ENCODE peak calls at places on chromosomes 6 and 20, in nine cellular contexts. W is spleen, Y is RWPE1, N is endodermal cell, Q is fibroblast of lung, A is stomach, B is B cell, D is PC-3, M is HCT116. V is an unnamed sample.

GRCh38 chr6:1636971-1637871 is 27.5 kb downstream of the FOXC1 start:
- DNase-seq in W (no peak), Y (peak), N (peak), Q (no peak), A (peak), B (no peak), D (peak), M (no peak), V (no peak)

GRCh38 chr6:45175272-45175671 is 152.9 kb upstream of the RUNX2 start:
- DNase-seq in W (no peak), Y (no peak), N (no peak), Q (no peak), A (no peak), B (no peak), D (no peak), M (no peak), V (no peak)

GRCh38 chr6:13165518-13166186 is 162.7 kb downstream of the TBC1D7 start:
- DNase-seq in W (no peak), Y (no peak), N (no peak), Q (peak), A (no peak), B (no peak), D (no peak), M (no peak), V (no peak)

GRCh38 chr20:43669332-43669731 is 2.4 kb downstream of the MYBL2 start:
- DNase-seq in W (peak), Y (peak), N (no peak), Q (peak), A (peak), B (no peak), D (peak), M (no peak), V (no peak)

GRCh38 chr20:60363698-60364097 is 405.5 kb downstream of the CDH26 start:
- DNase-seq in W (no peak), Y (no peak), N (no peak), Q (no peak), A (no peak), B (no peak), D (no peak), M (no peak), V (no peak)

GRCh38 chr20:63980317-63980805 is 571 bp upstream of the PRPF6 start:
- DNase-seq in W (no peak), Y (peak), N (no peak), Q (no peak), A (no peak), B (no peak), D (no peak), M (no peak), V (no peak)

GRCh38 chr20:41613321-41613720 is 4.9 kb downstream of the CHD6 start:
- DNase-seq in W (no peak), Y (no peak), N (no peak), Q (no peak), A (no peak), B (no peak), D (no peak), M (no peak), V (no peak)

GRCh38 chr6:13526718-13527668 is 39.6 kb upstream of the GFOD1 start:
- DNase-seq in W (peak), Y (peak), N (no peak), Q (no peak), A (no peak), B (peak), D (no peak), M (no peak), V (no peak)

GRCh38 chr6:72032056-72032455 is 145.7 kb downstream of the RIMS1 start:
- DNase-seq in W (no peak), Y (peak), N (no peak), Q (no peak), A (no peak), B (no peak), D (peak), M (no peak), V (no peak)

GRCh38 chr6:142802124-142802523 is 142.9 kb downstream of the HIVEP2 start:
- DNase-seq in W (no peak), Y (peak), N (no peak), Q (peak), A (no peak), B (no peak), D (peak), M (peak), V (peak)

GRCh38 chr6:570812-571211 is 86.1 kb downstream of the HUS1B start:
- DNase-seq in W (no peak), Y (no peak), N (no peak), Q (no peak), A (no peak), B (no peak), D (no peak), M (no peak), V (no peak)

GRCh38 chr20:39070484-39071231 is 108.5 kb downstream of the DHX35 start:
- DNase-seq in W (no peak), Y (peak), N (no peak), Q (peak), A (no peak), B (no peak), D (peak), M (peak), V (no peak)

GRCh38 chr20:62820208-62820961 is 3.5 kb downstream of the COL9A3 start:
- DNase-seq in W (no peak), Y (no peak), N (no peak), Q (no peak), A (peak), B (no peak), D (no peak), M (no peak), V (no peak)

GRCh38 chr6:154258064-154258757 is 98.4 kb downstream of the IPCEF1 start:
- DNase-seq in W (no peak), Y (no peak), N (no peak), Q (no peak), A (no peak), B (no peak), D (no peak), M (no peak), V (no peak)

GRCh38 chr6:4103929-4104328 is 25.0 kb upstream of the FAM217A start:
- DNase-seq in W (no peak), Y (peak), N (peak), Q (no peak), A (peak), B (no peak), D (peak), M (no peak), V (no peak)

GRCh38 chr20:39909447-39909846 is 779.6 kb downstream of the MAFB start:
- DNase-seq in W (peak), Y (no peak), N (no peak), Q (no peak), A (no peak), B (no peak), D (no peak), M (no peak), V (no peak)

GRCh38 chr6:156776841-156777576 is at the start of gene ARID1B:
- DNase-seq in W (peak), Y (peak), N (peak), Q (peak), A (peak), B (peak), D (peak), M (no peak), V (peak)

GRCh38 chr20:33791959-33792597 is 19.1 kb upstream of the CHMP4B start:
- DNase-seq in W (peak), Y (peak), N (peak), Q (peak), A (peak), B (peak), D (peak), M (no peak), V (no peak)

GRCh38 chr6:38975621-38976049 is 72.9 kb upstream of the GLP1R start:
- DNase-seq in W (no peak), Y (no peak), N (no peak), Q (no peak), A (no peak), B (no peak), D (peak), M (no peak), V (no peak)

GRCh38 chr6:10416863-10417641 is 2.2 kb upstream of the TFAP2A start:
- DNase-seq in W (no peak), Y (no peak), N (peak), Q (no peak), A (no peak), B (no peak), D (no peak), M (no peak), V (no peak)

GRCh38 chr6:164109770-164110140 is 695.2 kb downstream of the QKI start:
- DNase-seq in W (no peak), Y (no peak), N (peak), Q (no peak), A (no peak), B (no peak), D (no peak), M (no peak), V (no peak)

GRCh38 chr6:53811746-53812145 is 16.9 kb downstream of the LRRC1 start:
- DNase-seq in W (no peak), Y (no peak), N (peak), Q (no peak), A (no peak), B (no peak), D (no peak), M (no peak), V (no peak)

GRCh38 chr20:47784599-47785320 is 521 bp downstream of the SULF2 start:
- DNase-seq in W (peak), Y (peak), N (peak), Q (peak), A (no peak), B (peak), D (peak), M (no peak), V (no peak)

GRCh38 chr20:21511850-21512633 is 1.8 kb downstream of the NKX2-2 start:
- DNase-seq in W (no peak), Y (no peak), N (peak), Q (no peak), A (no peak), B (no peak), D (no peak), M (no peak), V (no peak)

GRCh38 chr6:63537126-63537958 is 34.9 kb upstream of the LOC128125822 start:
- DNase-seq in W (no peak), Y (peak), N (peak), Q (no peak), A (no peak), B (no peak), D (peak), M (no peak), V (no peak)

GRCh38 chr20:59335401-59335800 is 35.0 kb downstream of the EDN3 start:
- DNase-seq in W (no peak), Y (no peak), N (no peak), Q (no peak), A (no peak), B (no peak), D (no peak), M (no peak), V (no peak)

GRCh38 chr6:143000771-143001170 is 55.8 kb upstream of the HIVEP2 start:
- DNase-seq in W (no peak), Y (no peak), N (no peak), Q (no peak), A (no peak), B (no peak), D (no peak), M (no peak), V (no peak)

DNA sequence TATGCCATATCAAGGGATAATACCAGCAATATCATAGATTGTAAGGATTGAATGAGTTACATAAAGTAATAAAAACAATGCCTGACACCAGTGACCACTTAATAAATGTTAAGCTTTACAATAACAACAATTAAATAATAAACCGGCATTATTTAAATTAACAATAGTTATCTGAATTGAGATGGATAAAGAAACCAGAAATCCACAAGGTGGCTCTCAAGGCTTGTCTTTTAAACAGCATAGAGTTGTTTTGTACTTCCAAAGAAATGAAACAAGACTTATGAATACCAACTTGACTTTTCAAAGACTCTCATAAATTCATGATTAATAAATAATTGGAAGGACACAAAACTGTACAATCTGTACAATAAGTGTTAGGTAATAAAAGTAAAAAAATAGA is 203.1 kb downstream of the ASCC3 start:
- DNase-seq in W (no peak), Y (no peak), N (no peak), Q (peak), A (no peak), B (no peak), D (no peak), M (no peak), V (no peak)
- TF ChIP-seq CTCF in W (no peak), Y (no peak), N (peak), Q (no peak), A (no peak), B (no peak), D (peak), M (no peak), V (no peak)

DNA sequence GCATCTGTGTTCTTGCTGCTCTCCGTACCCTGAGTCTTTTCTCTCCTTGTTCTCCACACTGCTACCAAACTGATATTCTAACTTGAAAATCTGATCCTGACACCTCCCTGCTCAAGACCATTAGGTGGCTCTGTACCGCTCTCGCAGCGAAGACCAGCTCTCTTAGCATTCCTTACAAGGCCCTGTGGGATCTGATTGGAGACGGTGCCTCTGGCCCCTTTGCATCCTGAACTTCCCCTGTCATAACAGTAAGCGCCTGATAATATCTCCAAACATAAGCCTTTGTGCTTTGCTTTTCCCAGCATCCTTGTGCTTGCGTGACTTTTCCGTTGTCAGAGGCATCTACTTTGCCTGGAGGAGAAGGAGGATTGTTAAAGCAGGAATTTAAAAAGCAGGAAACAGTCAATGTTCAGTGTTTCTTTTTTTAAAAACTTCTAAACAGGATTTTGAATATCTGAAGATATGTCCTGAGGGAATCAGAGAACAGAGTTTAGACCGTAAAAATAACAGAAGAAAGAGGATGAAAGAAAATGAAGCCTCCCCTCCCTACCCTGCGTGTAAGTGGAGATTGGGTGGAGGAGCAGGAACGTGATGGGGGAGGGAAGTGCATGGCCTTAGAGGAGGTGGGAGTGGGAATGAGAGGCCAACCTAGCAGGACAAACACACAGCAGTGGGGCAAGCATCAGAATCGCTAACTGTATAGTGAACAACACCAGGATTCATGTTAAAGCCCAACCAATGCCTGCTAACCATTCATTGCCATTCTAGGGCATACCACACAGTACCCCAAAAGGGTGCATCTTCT is 89.2 kb upstream of the STMND1 start:
- DNase-seq in W (no peak), Y (no peak), N (peak), Q (peak), A (no peak), B (no peak), D (peak), M (no peak), V (no peak)
- TF ChIP-seq CTCF in W (no peak), Y (no peak), N (peak), Q (peak), A (no peak), B (no peak), D (peak), M (no peak), V (peak)

GRCh38 chr20:4563534-4563933 is 158.2 kb upstream of the PRND start:
- DNase-seq in W (no peak), Y (peak), N (peak), Q (peak), A (no peak), B (no peak), D (peak), M (no peak), V (no peak)
- TF ChIP-seq CTCF in W (no peak), Y (no peak), N (peak), Q (no peak), A (no peak), B (no peak), D (peak), M (no peak), V (no peak)

DNA sequence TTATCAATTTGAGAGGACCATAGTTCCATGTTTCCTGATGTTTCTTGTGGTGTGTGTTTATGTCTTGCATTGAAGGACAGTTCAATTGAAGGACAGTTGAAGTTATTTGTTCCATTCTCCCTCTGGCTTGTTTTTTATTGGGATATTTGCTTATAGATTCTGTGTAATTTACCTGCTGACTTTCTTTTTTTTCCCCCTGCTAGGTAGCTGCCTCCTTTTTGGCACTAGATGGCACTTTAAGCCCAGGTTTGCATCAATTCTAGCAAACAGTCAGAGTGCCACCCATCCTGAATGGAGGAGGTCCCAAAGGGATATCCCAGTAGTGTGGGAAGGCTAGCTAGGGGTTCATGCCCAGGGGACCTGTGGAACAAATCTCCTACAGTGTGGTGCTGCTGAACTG is 78.1 kb downstream of the CFAP61 start:
- DNase-seq in W (no peak), Y (no peak), N (peak), Q (peak), A (no peak), B (no peak), D (peak), M (peak), V (no peak)
- TF ChIP-seq CTCF in W (no peak), Y (no peak), N (peak), Q (peak), A (no peak), B (no peak), D (peak), M (peak), V (peak)

DNA sequence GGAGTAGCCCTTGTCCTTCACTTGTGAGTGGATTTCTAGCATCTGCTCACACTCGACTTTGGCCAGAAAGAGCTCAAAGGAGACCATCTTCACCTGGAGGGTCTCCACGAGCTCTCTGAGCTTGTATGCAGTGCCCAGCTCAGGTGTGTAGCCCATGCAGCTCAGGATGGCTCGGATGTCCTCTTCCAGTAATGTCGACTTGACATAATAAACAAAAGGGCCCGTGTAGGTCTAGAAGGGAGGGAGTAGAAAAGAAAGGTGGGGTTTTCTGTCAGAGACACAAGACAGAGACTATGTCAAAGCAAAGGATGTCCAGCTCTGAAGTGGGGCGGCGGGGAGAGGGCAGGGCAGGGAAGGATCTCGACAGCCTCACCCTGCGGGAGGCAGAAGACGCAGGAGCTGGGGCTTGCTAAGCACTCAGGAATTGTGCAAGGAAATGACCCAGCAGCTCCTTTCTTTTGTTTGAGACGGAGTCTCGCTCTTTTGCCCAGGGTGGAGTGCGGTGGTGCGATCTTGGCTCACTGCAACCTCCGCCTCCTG is 8.6 kb downstream of the SPATA2 start:
- DNase-seq in W (no peak), Y (no peak), N (no peak), Q (no peak), A (no peak), B (no peak), D (no peak), M (no peak), V (no peak)
- TF ChIP-seq CTCF in W (no peak), Y (no peak), N (no peak), Q (no peak), A (no peak), B (no peak), D (no peak), M (no peak), V (no peak)

GRCh38 chr6:42176981-42177380 is 3.8 kb downstream of the GUCA1A start:
- DNase-seq in W (no peak), Y (no peak), N (no peak), Q (no peak), A (no peak), B (no peak), D (no peak), M (no peak), V (no peak)

GRCh38 chr6:42179261-42179955 is 6.2 kb downstream of the GUCA1A start:
- DNase-seq in W (no peak), Y (no peak), N (no peak), Q (no peak), A (no peak), B (no peak), D (no peak), M (no peak), V (no peak)

GRCh38 chr6:42177514-42178364 is 4.6 kb downstream of the GUCA1A start:
- DNase-seq in W (no peak), Y (no peak), N (peak), Q (no peak), A (no peak), B (no peak), D (no peak), M (no peak), V (no peak)

GRCh38 chr6:42173101-42173500 is at the start of gene GUCA1A:
- DNase-seq in W (no peak), Y (no peak), N (no peak), Q (no peak), A (no peak), B (no peak), D (no peak), M (no peak), V (no peak)

GRCh38 chr6:42175860-42176259 is 2.7 kb downstream of the GUCA1A start:
- DNase-seq in W (no peak), Y (no peak), N (no peak), Q (no peak), A (no peak), B (no peak), D (peak), M (peak), V (no peak)
- TF ChIP-seq CTCF in W (no peak), Y (no peak), N (peak), Q (peak), A (no peak), B (no peak), D (peak), M (peak), V (no peak)

GRCh38 chr6:134449004-134449403 is 131.1 kb upstream of the SGK1 start:
- DNase-seq in W (no peak), Y (no peak), N (no peak), Q (no peak), A (no peak), B (no peak), D (no peak), M (no peak), V (no peak)

GRCh38 chr6:134447883-134448387 is 130.0 kb upstream of the SGK1 start:
- DNase-seq in W (no peak), Y (peak), N (no peak), Q (peak), A (no peak), B (no peak), D (peak), M (no peak), V (no peak)

GRCh38 chr6:134447423-134447822 is 129.5 kb upstream of the SGK1 start:
- DNase-seq in W (no peak), Y (no peak), N (no peak), Q (peak), A (peak), B (no peak), D (no peak), M (no peak), V (no peak)

GRCh38 chr6:134446901-134447300 is 129.0 kb upstream of the SGK1 start:
- DNase-seq in W (no peak), Y (no peak), N (no peak), Q (peak), A (no peak), B (no peak), D (no peak), M (no peak), V (no peak)

GRCh38 chr6:134446228-134446848 is 128.4 kb upstream of the SGK1 start:
- DNase-seq in W (no peak), Y (no peak), N (no peak), Q (peak), A (no peak), B (no peak), D (no peak), M (no peak), V (no peak)
- TF ChIP-seq CTCF in W (no peak), Y (no peak), N (peak), Q (no peak), A (no peak), B (no peak), D (no peak), M (no peak), V (peak)

GRCh38 chr6:119233327-119233984 is 116.1 kb downstream of the MAN1A1 start:
- DNase-seq in W (no peak), Y (no peak), N (no peak), Q (no peak), A (no peak), B (no peak), D (no peak), M (no peak), V (no peak)
- TF ChIP-seq CTCF in W (no peak), Y (no peak), N (no peak), Q (no peak), A (no peak), B (no peak), D (no peak), M (no peak), V (no peak)